ENCODE peak calls at places on chromosomes 6 and 20, in ten cellular contexts. C is endothelial cell of umbilical vein, E is GM12878, Y is H1, U is K562, P is suprapubic skin, I is spleen, Q is sigmoid colon, D is SK-N-SH, X is HepG2. V is an unnamed sample.

GRCh38 chr20:46939031-46939430 is 44.4 kb downstream of the EYA2 start:
- DNase-seq in Y (no peak), E (no peak), D (peak), U (peak), C (peak), Q (no peak), I (no peak), P (no peak), X (peak), V (no peak)

GRCh38 chr6:136225496-136225895 is 24.6 kb downstream of the MTFR2 start:
- DNase-seq in C (no peak), X (no peak), E (no peak), P (no peak), I (no peak), U (no peak), Y (no peak), Q (no peak), D (no peak), V (no peak)

GRCh38 chr20:31915491-31916280 is 36.2 kb downstream of the PDRG1 start:
- DNase-seq in E (no peak), X (no peak), D (no peak), C (no peak), U (no peak), P (peak), I (no peak), Q (no peak), Y (no peak), V (no peak)

GRCh38 chr20:45407067-45407745 is 883 bp upstream of the DBNDD2 start:
- DNase-seq in Y (no peak), X (no peak), P (no peak), Q (peak), I (no peak), E (no peak), D (peak), C (peak), U (peak), V (no peak)

GRCh38 chr6:134253681-134254080 is 64.2 kb downstream of the SGK1 start:
- DNase-seq in E (no peak), Q (no peak), D (peak), X (peak), Y (no peak), P (no peak), C (no peak), I (no peak), U (no peak), V (no peak)

GRCh38 chr20:39853664-39854063 is 835.4 kb downstream of the MAFB start:
- DNase-seq in E (peak), X (no peak), D (no peak), Y (peak), C (no peak), Q (no peak), P (no peak), U (no peak), I (no peak), V (no peak)

GRCh38 chr6:166760288-166760687 is 133.2 kb upstream of the RPS6KA2 start:
- DNase-seq in D (no peak), Y (no peak), I (no peak), X (no peak), P (no peak), U (no peak), E (no peak), Q (no peak), C (no peak), V (no peak)

GRCh38 chr6:158870418-158870957 is 51.3 kb upstream of the EZR start:
- DNase-seq in P (no peak), Q (no peak), D (no peak), C (no peak), E (no peak), I (no peak), X (no peak), U (no peak), Y (no peak), V (no peak)

GRCh38 chr20:4156411-4156810 is 141.1 kb upstream of the RNF24 start:
- DNase-seq in D (no peak), X (no peak), E (no peak), U (no peak), C (no peak), Q (no peak), Y (no peak), I (peak), P (no peak), V (no peak)

GRCh38 chr6:146111864-146112263 is 83.0 kb downstream of the GRM1 start:
- DNase-seq in C (no peak), U (no peak), Q (no peak), E (no peak), D (no peak), I (no peak), Y (no peak), X (no peak), P (no peak), V (no peak)

GRCh38 chr6:128065072-128065471 is 164.2 kb upstream of the THEMIS start:
- DNase-seq in C (no peak), U (no peak), D (no peak), Q (no peak), X (no peak), P (no peak), E (no peak), I (no peak), Y (no peak), V (no peak)

GRCh38 chr20:34375977-34376430 is 12.9 kb downstream of the ITCH start:
- DNase-seq in C (no peak), I (no peak), D (no peak), Q (no peak), X (peak), U (no peak), Y (no peak), P (no peak), E (no peak), V (no peak)

GRCh38 chr6:163457637-163458561 is 43.4 kb downstream of the QKI start:
- DNase-seq in U (no peak), D (no peak), P (no peak), E (no peak), Y (no peak), C (peak), Q (no peak), I (no peak), X (peak), V (no peak)

GRCh38 chr6:14747881-14748520 is 497.9 kb upstream of the JARID2 start:
- DNase-seq in I (no peak), Q (no peak), C (no peak), E (no peak), D (no peak), P (no peak), X (no peak), Y (no peak), U (no peak), V (no peak)

GRCh38 chr6:113640046-113640445 is 217.1 kb upstream of the MARCKS start:
- DNase-seq in Q (no peak), C (no peak), Y (no peak), X (no peak), D (no peak), E (no peak), U (no peak), P (no peak), I (no peak), V (no peak)

GRCh38 chr20:25750220-25750764 is 53.6 kb upstream of the ZNF337 start:
- DNase-seq in X (no peak), U (no peak), E (no peak), Q (no peak), Y (no peak), D (no peak), P (no peak), C (no peak), I (no peak), V (no peak)

GRCh38 chr6:155738602-155739001 is 283.0 kb upstream of the NOX3 start:
- DNase-seq in X (no peak), Q (no peak), Y (no peak), C (no peak), D (no peak), P (no peak), E (no peak), U (no peak), I (no peak), V (no peak)
- TF ChIP-seq POLR2AphosphoS5 in X (no peak), Q (no peak), Y (no peak), C (no peak), D (no peak), P (no peak), E (no peak), U (no peak), I (no peak), V (no peak)

DNA sequence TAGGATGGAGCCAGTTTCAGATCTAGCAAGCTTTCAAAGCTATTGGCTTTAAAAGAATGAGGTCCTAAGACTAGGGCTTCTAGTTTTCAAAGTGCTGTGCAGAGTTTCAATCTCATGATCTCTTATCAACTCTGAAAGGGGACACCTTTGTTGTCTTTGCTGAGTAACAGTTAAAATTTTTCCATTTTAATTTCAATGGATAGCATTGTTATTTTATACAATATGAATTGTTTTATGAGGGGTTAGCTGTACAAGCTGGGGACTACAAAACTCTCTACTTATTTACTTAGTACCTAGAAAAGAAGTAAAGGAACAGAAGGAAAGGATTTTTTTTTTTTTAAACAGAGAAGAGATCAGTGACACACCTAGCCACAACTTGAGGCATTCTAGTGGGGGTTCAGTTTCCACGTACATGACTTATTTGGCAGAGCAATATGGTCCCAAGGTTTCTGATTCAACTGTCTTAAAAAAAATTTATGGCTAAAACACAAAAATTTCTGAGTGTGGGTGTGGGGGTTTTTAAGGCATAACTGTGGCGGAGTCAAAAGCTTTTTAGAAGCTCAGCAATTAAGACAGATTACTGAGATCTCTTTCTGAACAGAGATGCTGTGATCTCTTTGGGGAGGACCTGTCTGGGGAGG is 46.1 kb upstream of the JAG1 start:
- DNase-seq in X (peak), Q (no peak), U (no peak), P (no peak), C (no peak), E (no peak), Y (no peak), D (no peak), I (no peak), V (no peak)
- H3K27ac ChIP-seq in X (no peak), Q (no peak), U (no peak), P (no peak), C (no peak), E (no peak), Y (no peak), D (no peak), I (no peak), V (no peak)

DNA sequence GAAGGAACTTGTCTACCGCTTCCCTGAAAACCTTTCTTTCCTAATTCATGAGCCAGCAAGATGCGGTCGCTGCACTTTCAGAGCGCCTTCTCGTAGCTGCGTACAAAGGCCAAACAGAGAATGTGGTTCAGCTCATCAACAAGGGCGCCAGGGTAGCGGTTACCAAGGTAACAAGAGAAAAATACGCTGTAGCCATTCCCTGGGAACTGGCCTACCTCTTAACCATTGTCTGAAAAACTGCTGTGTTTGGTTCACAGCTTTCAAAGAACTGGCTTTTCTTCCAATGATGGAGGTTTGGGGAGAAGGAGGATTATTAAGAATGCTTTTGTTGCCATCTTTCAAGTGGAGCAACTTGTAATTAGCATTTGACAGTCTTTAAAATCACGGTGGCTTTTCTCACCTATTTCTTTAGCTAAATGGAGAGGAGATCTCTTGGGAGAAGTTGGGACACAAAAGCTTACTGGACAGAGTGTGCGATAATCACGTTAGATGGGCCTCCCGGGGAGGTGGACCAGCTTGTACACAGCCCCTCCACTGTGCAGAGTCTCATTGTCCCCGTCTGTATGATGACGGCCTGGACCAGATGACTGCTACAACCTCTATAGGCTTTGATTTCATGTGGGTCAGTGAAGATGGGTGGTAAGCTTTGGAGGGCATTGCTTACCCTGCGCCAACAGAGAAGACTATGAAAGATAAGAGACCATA is 71.5 kb downstream of the LYRM2 start:
- DNase-seq in D (no peak), Q (no peak), C (no peak), X (peak), I (no peak), Y (no peak), U (no peak), E (no peak), P (no peak), V (no peak)
- TF ChIP-seq POLR2AphosphoS5 in D (no peak), Q (no peak), C (no peak), X (no peak), I (no peak), Y (no peak), U (no peak), E (no peak), P (no peak), V (no peak)

GRCh38 chr20:17646209-17646717 is 35.8 kb downstream of the RRBP1 start:
- DNase-seq in P (no peak), D (peak), C (no peak), U (no peak), Y (no peak), Q (peak), X (peak), I (peak), E (no peak), V (no peak)
- H3K27ac ChIP-seq in P (no peak), D (no peak), C (no peak), U (no peak), Y (no peak), Q (peak), X (peak), I (no peak), E (no peak), V (peak)